ENCODE peak calls at places on chromosome 14, in nine cellular contexts. J is dorsolateral prefrontal cortex, S is left lung, Q is transverse colon, K is heart left ventricle, B is uterus, T is brain microvascular endothelial cell, R is ovary, P is stomach. Z is an unnamed sample.

GRCh38 chr14:52188381-52188780 is 79.1 kb upstream of the PTGDR start:
- DNase-seq in J (no peak), S (no peak), Q (no peak), K (no peak), B (no peak), T (no peak), R (no peak), P (no peak), Z (no peak)

GRCh38 chr14:105142651-105143450 is 25.7 kb downstream of the JAG2 start:
- DNase-seq in J (no peak), S (peak), Q (peak), K (peak), B (no peak), T (no peak), R (no peak), P (no peak), Z (no peak)

GRCh38 chr14:23112359-23113178 is 6.5 kb downstream of the CEBPE start:
- DNase-seq in J (no peak), S (no peak), Q (no peak), K (no peak), B (no peak), T (no peak), R (no peak), P (no peak), Z (no peak)

GRCh38 chr14:99744199-99744872 is 48.9 kb upstream of the EML1 start:
- DNase-seq in J (no peak), S (peak), Q (no peak), K (no peak), B (no peak), T (no peak), R (no peak), P (no peak), Z (no peak)

GRCh38 chr14:93426750-93427149 is 4.0 kb upstream of the UNC79 start:
- DNase-seq in J (no peak), S (no peak), Q (no peak), K (no peak), B (no peak), T (no peak), R (no peak), P (no peak), Z (no peak)

GRCh38 chr14:99807413-99808132 is 14.4 kb downstream of the EML1 start:
- DNase-seq in J (no peak), S (no peak), Q (no peak), K (no peak), B (peak), T (no peak), R (no peak), P (no peak), Z (no peak)

GRCh38 chr14:22883191-22883976 is at the start of gene REM2:
- DNase-seq in J (no peak), S (no peak), Q (no peak), K (no peak), B (no peak), T (no peak), R (no peak), P (no peak), Z (no peak)

GRCh38 chr14:41718477-41719166 is 111.9 kb downstream of the LRFN5 start:
- DNase-seq in J (no peak), S (no peak), Q (no peak), K (no peak), B (no peak), T (no peak), R (no peak), P (no peak), Z (no peak)

GRCh38 chr14:89504602-89505320 is 87.7 kb upstream of the FOXN3 start:
- DNase-seq in J (no peak), S (no peak), Q (no peak), K (no peak), B (no peak), T (peak), R (no peak), P (no peak), Z (no peak)

GRCh38 chr14:95440496-95440895 is 76.0 kb downstream of the SYNE3 start:
- DNase-seq in J (no peak), S (no peak), Q (no peak), K (no peak), B (no peak), T (no peak), R (no peak), P (no peak), Z (no peak)

GRCh38 chr14:25150934-25151790 is 101.2 kb upstream of the STXBP6 start:
- DNase-seq in J (no peak), S (no peak), Q (no peak), K (no peak), B (no peak), T (peak), R (no peak), P (no peak), Z (no peak)

GRCh38 chr14:101888182-101888581 is 76.2 kb upstream of the DYNC1H1 start:
- DNase-seq in J (no peak), S (no peak), Q (no peak), K (no peak), B (no peak), T (no peak), R (no peak), P (no peak), Z (no peak)

GRCh38 chr14:41404121-41404520 is 202.6 kb upstream of the LRFN5 start:
- DNase-seq in J (no peak), S (no peak), Q (no peak), K (no peak), B (no peak), T (no peak), R (no peak), P (no peak), Z (no peak)

GRCh38 chr14:96978525-96979272 is 181.5 kb downstream of the VRK1 start:
- DNase-seq in J (no peak), S (no peak), Q (no peak), K (no peak), B (no peak), T (no peak), R (no peak), P (no peak), Z (no peak)

GRCh38 chr14:36302823-36303222 is 17.6 kb downstream of the MBIP start:
- DNase-seq in J (no peak), S (no peak), Q (no peak), K (no peak), B (no peak), T (no peak), R (no peak), P (no peak), Z (no peak)

GRCh38 chr14:105748204-105748578 is 221.8 kb downstream of the TMEM121 start:
- DNase-seq in J (no peak), S (peak), Q (no peak), K (no peak), B (no peak), T (no peak), R (no peak), P (no peak), Z (no peak)

GRCh38 chr14:55131782-55132181 is 2.7 kb downstream of the LGALS3 start:
- DNase-seq in J (no peak), S (no peak), Q (peak), K (no peak), B (no peak), T (no peak), R (no peak), P (no peak), Z (no peak)
- TF ChIP-seq CTCF in J (no peak), S (no peak), Q (no peak), K (no peak), B (no peak), T (peak), R (no peak), P (no peak), Z (no peak)

DNA sequence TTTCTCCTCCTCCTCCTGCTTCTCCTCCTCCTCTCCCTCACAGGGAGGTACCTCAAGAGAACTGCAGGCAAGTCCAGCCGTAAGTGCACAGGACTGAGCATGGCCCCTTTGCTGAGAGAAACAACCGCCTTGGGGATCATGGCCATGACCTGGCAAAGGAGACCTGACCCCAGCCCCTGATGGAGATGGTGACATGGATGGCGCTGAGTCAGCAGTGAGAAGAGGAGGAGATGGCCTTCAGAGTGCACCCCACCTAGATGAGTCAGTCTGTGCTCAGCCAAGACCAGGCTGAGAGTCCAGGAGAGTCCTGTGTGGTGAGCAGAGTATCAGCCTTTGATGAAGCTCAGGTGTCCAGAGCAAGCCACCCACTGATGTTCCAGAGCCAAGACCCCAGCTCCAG is 36.4 kb downstream of the MEG3 start:
- DNase-seq in J (no peak), S (peak), Q (no peak), K (no peak), B (no peak), T (no peak), R (peak), P (no peak), Z (no peak)
- H3K27ac ChIP-seq in J (no peak), S (no peak), Q (no peak), K (no peak), B (no peak), T (no peak), R (no peak), P (no peak), Z (no peak)

GRCh38 chr14:85002846-85003245 is 527.1 kb upstream of the FLRT2 start:
- DNase-seq in J (no peak), S (no peak), Q (no peak), K (no peak), B (no peak), T (no peak), R (no peak), P (no peak), Z (no peak)
- TF ChIP-seq CTCF in J (no peak), S (no peak), Q (no peak), K (no peak), B (no peak), T (no peak), R (no peak), P (no peak), Z (no peak)

GRCh38 chr14:53714495-53715389 is 241.9 kb downstream of the BMP4 start:
- DNase-seq in J (no peak), S (no peak), Q (no peak), K (no peak), B (no peak), T (no peak), R (no peak), P (no peak), Z (no peak)
- H3K27ac ChIP-seq in J (no peak), S (peak), Q (peak), K (peak), B (peak), T (no peak), R (no peak), P (peak), Z (no peak)

GRCh38 chr14:75229923-75230792 is 48.5 kb upstream of the FOS start:
- DNase-seq in J (no peak), S (no peak), Q (peak), K (peak), B (no peak), T (peak), R (no peak), P (peak), Z (peak)
- TF ChIP-seq CTCF in J (no peak), S (peak), Q (peak), K (no peak), B (no peak), T (peak), R (no peak), P (peak), Z (peak)

GRCh38 chr14:64806862-64807495 is 72.7 kb downstream of the SPTB start:
- DNase-seq in J (no peak), S (no peak), Q (no peak), K (no peak), B (no peak), T (peak), R (no peak), P (no peak), Z (no peak)

GRCh38 chr14:64807588-64807987 is 72.1 kb downstream of the SPTB start:
- DNase-seq in J (no peak), S (no peak), Q (no peak), K (peak), B (no peak), T (no peak), R (no peak), P (no peak), Z (no peak)

GRCh38 chr14:64806202-64806861 is 73.4 kb downstream of the SPTB start:
- DNase-seq in J (no peak), S (no peak), Q (no peak), K (no peak), B (no peak), T (peak), R (no peak), P (peak), Z (no peak)

GRCh38 chr14:64811676-64812075 is 68.0 kb downstream of the SPTB start:
- DNase-seq in J (no peak), S (no peak), Q (no peak), K (no peak), B (no peak), T (no peak), R (no peak), P (no peak), Z (no peak)

GRCh38 chr14:64808449-64808848 is 71.3 kb downstream of the SPTB start:
- DNase-seq in J (no peak), S (no peak), Q (no peak), K (no peak), B (no peak), T (no peak), R (no peak), P (no peak), Z (no peak)
- H3K27ac ChIP-seq in J (no peak), S (no peak), Q (no peak), K (no peak), B (no peak), T (no peak), R (no peak), P (no peak), Z (no peak)

Z was measured in CD4-positive, alpha-beta T cell.